ENCODE peak calls at places on chromosomes 13 and 19, in nine cellular contexts. One of them, this sample, is unnamed.
A peak's percentile ranks its signal among the peaks of the same experiment; 100 is the strongest.

GRCh38 chr19:53101518-53101917 is 1.7 kb downstream of the ZNF160 start:
- DNase-seq in psoas muscle: no peak
- DNase-seq in fibroblast of lung: no peak
- DNase-seq in kidney: no peak
- DNase-seq in H9: no peak
- DNase-seq in GM23338: peak; percentile 21
- DNase-seq in HCT116: no peak
- DNase-seq in cardiac muscle cell: no peak
- DNase-seq in tibial nerve: no peak
- DNase-seq in this sample: no peak

GRCh38 chr19:10719466-10719961 is 1.6 kb downstream of the DNM2 start:
- DNase-seq in psoas muscle: no peak
- DNase-seq in fibroblast of lung: no peak
- DNase-seq in kidney: no peak
- DNase-seq in H9: no peak
- DNase-seq in GM23338: no peak
- DNase-seq in HCT116: no peak
- DNase-seq in cardiac muscle cell: no peak
- DNase-seq in tibial nerve: no peak
- DNase-seq in this sample: no peak

GRCh38 chr13:29162638-29163037 is 342.5 kb downstream of the MTUS2 start:
- DNase-seq in psoas muscle: no peak
- DNase-seq in fibroblast of lung: peak; percentile 7
- DNase-seq in kidney: no peak
- DNase-seq in H9: no peak
- DNase-seq in GM23338: no peak
- DNase-seq in HCT116: no peak
- DNase-seq in cardiac muscle cell: no peak
- DNase-seq in tibial nerve: no peak
- DNase-seq in this sample: no peak

GRCh38 chr19:35408284-35409171 is 37.7 kb downstream of the GPR42 start:
- DNase-seq in psoas muscle: no peak
- DNase-seq in fibroblast of lung: no peak
- DNase-seq in kidney: no peak
- DNase-seq in H9: no peak
- DNase-seq in GM23338: no peak
- DNase-seq in HCT116: no peak
- DNase-seq in cardiac muscle cell: no peak
- DNase-seq in tibial nerve: no peak
- DNase-seq in this sample: no peak

GRCh38 chr13:112066624-112067004 is 335 bp upstream of the SOX1 start:
- DNase-seq in psoas muscle: peak; percentile 74
- DNase-seq in fibroblast of lung: peak; percentile 38
- DNase-seq in kidney: peak; percentile 83
- DNase-seq in H9: peak; percentile 91
- DNase-seq in GM23338: peak; percentile 92
- DNase-seq in HCT116: no peak
- DNase-seq in cardiac muscle cell: peak; percentile 80
- DNase-seq in tibial nerve: no peak
- DNase-seq in this sample: no peak

GRCh38 chr13:114313061-114313860 is 1.0 kb upstream of the CHAMP1 start:
- DNase-seq in psoas muscle: no peak
- DNase-seq in fibroblast of lung: no peak
- DNase-seq in kidney: no peak
- DNase-seq in H9: no peak
- DNase-seq in GM23338: no peak
- DNase-seq in HCT116: no peak
- DNase-seq in cardiac muscle cell: no peak
- DNase-seq in tibial nerve: no peak
- DNase-seq in this sample: no peak

GRCh38 chr13:57631607-57632275 is at the start of gene PCDH17:
- DNase-seq in psoas muscle: peak; percentile 53
- DNase-seq in fibroblast of lung: peak; percentile 70
- DNase-seq in kidney: no peak
- DNase-seq in H9: peak; percentile 68
- DNase-seq in GM23338: peak; percentile 85
- DNase-seq in HCT116: no peak
- DNase-seq in cardiac muscle cell: peak; percentile 69
- DNase-seq in tibial nerve: no peak
- DNase-seq in this sample: no peak

GRCh38 chr13:71290963-71291937 is 575.8 kb downstream of the DACH1 start:
- DNase-seq in psoas muscle: no peak
- DNase-seq in fibroblast of lung: peak; percentile 11
- DNase-seq in kidney: no peak
- DNase-seq in H9: no peak
- DNase-seq in GM23338: no peak
- DNase-seq in HCT116: no peak
- DNase-seq in cardiac muscle cell: no peak
- DNase-seq in tibial nerve: no peak
- DNase-seq in this sample: no peak

GRCh38 chr13:97354808-97355207 is 79.2 kb upstream of the RAP2A start:
- DNase-seq in psoas muscle: no peak
- DNase-seq in fibroblast of lung: no peak
- DNase-seq in kidney: no peak
- DNase-seq in H9: no peak
- DNase-seq in GM23338: no peak
- DNase-seq in HCT116: no peak
- DNase-seq in cardiac muscle cell: no peak
- DNase-seq in tibial nerve: no peak
- DNase-seq in this sample: no peak

GRCh38 chr13:37418490-37418889 is 180.1 kb downstream of the POSTN start:
- DNase-seq in psoas muscle: no peak
- DNase-seq in fibroblast of lung: peak; percentile 46
- DNase-seq in kidney: no peak
- DNase-seq in H9: no peak
- DNase-seq in GM23338: no peak
- DNase-seq in HCT116: no peak
- DNase-seq in cardiac muscle cell: no peak
- DNase-seq in tibial nerve: no peak
- DNase-seq in this sample: peak; percentile 33

GRCh38 chr13:113493315-113493951 is 2.9 kb upstream of the DCUN1D2 start:
- DNase-seq in psoas muscle: no peak
- DNase-seq in fibroblast of lung: peak; percentile 98
- DNase-seq in kidney: no peak
- DNase-seq in H9: no peak
- DNase-seq in GM23338: no peak
- DNase-seq in HCT116: peak; percentile 85
- DNase-seq in cardiac muscle cell: no peak
- DNase-seq in tibial nerve: no peak
- DNase-seq in this sample: peak; percentile 89

GRCh38 chr13:73938375-73939070 is 195.7 kb downstream of the KLF12 start:
- DNase-seq in psoas muscle: no peak
- DNase-seq in fibroblast of lung: peak; percentile 84
- DNase-seq in kidney: no peak
- DNase-seq in H9: no peak
- DNase-seq in GM23338: no peak
- DNase-seq in HCT116: peak; percentile 18
- DNase-seq in cardiac muscle cell: no peak
- DNase-seq in tibial nerve: no peak
- DNase-seq in this sample: peak; percentile 65

GRCh38 chr13:105642511-105642958 is 892.9 kb downstream of the EFNB2 start:
- DNase-seq in psoas muscle: no peak
- DNase-seq in fibroblast of lung: no peak
- DNase-seq in kidney: no peak
- DNase-seq in H9: no peak
- DNase-seq in GM23338: no peak
- DNase-seq in HCT116: no peak
- DNase-seq in cardiac muscle cell: no peak
- DNase-seq in tibial nerve: no peak
- DNase-seq in this sample: no peak

GRCh38 chr19:43789029-43789428 is 8.3 kb upstream of the KCNN4 start:
- DNase-seq in psoas muscle: no peak
- DNase-seq in fibroblast of lung: peak; percentile 58
- DNase-seq in kidney: no peak
- DNase-seq in H9: no peak
- DNase-seq in GM23338: peak; percentile 80
- DNase-seq in HCT116: no peak
- DNase-seq in cardiac muscle cell: peak; percentile 73
- DNase-seq in tibial nerve: no peak
- DNase-seq in this sample: no peak

GRCh38 chr19:17348700-17349099 is 11.3 kb downstream of the GTPBP3 start:
- DNase-seq in psoas muscle: peak; percentile 85
- DNase-seq in fibroblast of lung: peak; percentile 45
- DNase-seq in kidney: peak; percentile 93
- DNase-seq in H9: peak; percentile 86
- DNase-seq in GM23338: peak; percentile 77
- DNase-seq in HCT116: no peak
- DNase-seq in cardiac muscle cell: no peak
- DNase-seq in tibial nerve: no peak
- DNase-seq in this sample: no peak

GRCh38 chr19:54035215-54036178 is 28.2 kb downstream of the VSTM1 start:
- DNase-seq in psoas muscle: no peak
- DNase-seq in fibroblast of lung: peak; percentile 77
- DNase-seq in kidney: no peak
- DNase-seq in H9: peak; percentile 77
- DNase-seq in GM23338: peak; percentile 68
- DNase-seq in HCT116: no peak
- DNase-seq in cardiac muscle cell: no peak
- DNase-seq in tibial nerve: no peak
- DNase-seq in this sample: peak; percentile 50

GRCh38 chr13:46097015-46097414 is 7.8 kb downstream of the CPB2 start:
- DNase-seq in psoas muscle: no peak
- DNase-seq in fibroblast of lung: no peak
- DNase-seq in kidney: no peak
- DNase-seq in H9: no peak
- DNase-seq in GM23338: no peak
- DNase-seq in HCT116: no peak
- DNase-seq in cardiac muscle cell: no peak
- DNase-seq in tibial nerve: no peak
- DNase-seq in this sample: no peak

GRCh38 chr19:21321134-21321533 is 8.1 kb downstream of the ZNF708 start:
- DNase-seq in psoas muscle: no peak
- DNase-seq in fibroblast of lung: no peak
- DNase-seq in kidney: no peak
- DNase-seq in H9: no peak
- DNase-seq in GM23338: no peak
- DNase-seq in HCT116: no peak
- DNase-seq in cardiac muscle cell: no peak
- DNase-seq in tibial nerve: no peak
- DNase-seq in this sample: no peak

DNA sequence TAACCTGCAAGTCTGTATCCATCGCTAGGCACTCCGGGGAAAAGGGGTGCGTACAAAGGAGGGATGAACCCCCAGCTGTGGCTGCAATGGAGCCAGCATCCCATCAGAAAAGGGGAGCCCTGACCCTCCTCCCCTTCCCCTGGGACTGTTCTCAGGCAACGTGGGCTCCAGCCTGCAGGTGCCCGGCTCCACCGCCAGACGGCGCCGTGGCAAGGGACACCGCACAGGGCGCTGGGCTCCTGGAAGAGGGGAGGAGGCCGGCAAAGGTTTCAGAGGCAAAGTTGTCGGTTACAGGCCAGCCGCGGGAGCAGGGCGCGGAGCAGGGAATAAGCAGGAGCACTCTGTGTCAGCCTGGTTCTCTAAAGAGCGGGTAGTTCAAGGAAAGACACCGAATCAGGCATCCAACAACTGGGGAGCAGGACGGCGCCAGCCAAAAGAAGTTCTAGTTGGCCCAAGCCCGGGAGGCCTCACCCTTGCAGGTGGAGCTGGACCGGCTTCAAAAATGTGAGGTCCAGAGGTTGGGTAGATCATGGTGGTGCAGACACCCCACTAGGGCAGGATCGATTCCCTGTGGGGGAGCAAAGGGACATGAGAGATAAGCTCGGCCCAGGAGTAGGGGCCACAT is 53.0 kb upstream of the ATP12A start:
- DNase-seq in psoas muscle: no peak
- DNase-seq in fibroblast of lung: no peak
- DNase-seq in kidney: no peak
- DNase-seq in H9: peak; percentile 87
- DNase-seq in GM23338: peak; percentile 90
- DNase-seq in HCT116: peak; percentile 4
- DNase-seq in cardiac muscle cell: peak; percentile 79
- DNase-seq in tibial nerve: no peak
- DNase-seq in this sample: no peak
- TF ChIP-seq CTCF in psoas muscle: no peak
- TF ChIP-seq CTCF in fibroblast of lung: peak; percentile 32
- TF ChIP-seq CTCF in kidney: peak; percentile 73
- TF ChIP-seq CTCF in H9: peak; percentile 99
- TF ChIP-seq CTCF in GM23338: peak; percentile 96
- TF ChIP-seq CTCF in HCT116: peak; percentile 43
- TF ChIP-seq CTCF in cardiac muscle cell: peak; percentile 64
- TF ChIP-seq CTCF in tibial nerve: peak; percentile 23
- TF ChIP-seq CTCF in this sample: peak; percentile 54

DNA sequence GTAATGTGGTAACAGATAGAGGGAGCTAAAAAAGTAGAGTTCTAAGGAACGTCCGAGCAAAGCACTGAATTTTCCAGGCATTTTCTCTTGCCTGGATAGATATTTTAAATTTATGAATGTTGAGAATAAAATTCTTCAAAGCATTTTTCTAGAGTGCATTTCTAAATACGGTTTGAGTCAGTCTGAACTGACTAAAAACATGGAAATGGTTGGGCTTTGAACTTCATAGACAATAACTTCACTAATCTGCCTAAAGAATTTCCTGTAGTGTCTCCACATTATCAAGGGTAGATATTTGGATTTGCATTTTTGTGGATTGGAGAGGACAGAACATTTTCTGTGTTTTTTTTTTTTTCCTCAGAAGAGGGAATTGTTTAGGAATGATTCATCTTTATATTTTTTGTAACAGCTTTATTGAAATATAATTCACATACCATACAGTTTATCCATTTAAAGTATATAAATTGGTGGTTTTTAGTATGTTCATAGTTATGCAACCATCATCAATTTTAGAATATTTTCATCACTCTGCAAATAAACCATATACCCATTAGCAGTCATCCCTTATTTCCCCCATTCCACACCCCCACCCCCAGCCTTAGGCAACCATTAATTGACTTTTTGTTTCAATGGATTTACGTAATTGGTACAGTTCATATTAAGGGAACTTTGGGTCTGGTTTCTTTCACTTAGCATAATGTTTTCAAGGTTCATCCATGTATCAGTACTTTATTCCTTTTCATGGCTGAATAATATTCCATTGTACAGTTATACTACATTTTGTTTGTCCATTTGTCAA is 20.7 kb downstream of the GARRE1 start:
- DNase-seq in psoas muscle: no peak
- DNase-seq in fibroblast of lung: peak; percentile 87
- DNase-seq in kidney: no peak
- DNase-seq in H9: no peak
- DNase-seq in GM23338: no peak
- DNase-seq in HCT116: no peak
- DNase-seq in cardiac muscle cell: no peak
- DNase-seq in tibial nerve: no peak
- DNase-seq in this sample: peak; percentile 72
- H3K27ac ChIP-seq in psoas muscle: peak overlapping the region; percentile 20
- H3K27ac ChIP-seq in fibroblast of lung: peak overlapping the region; percentile 70
- H3K27ac ChIP-seq in kidney: peak overlapping the region; percentile 78
- H3K27ac ChIP-seq in H9: no peak overlapping the region
- H3K27ac ChIP-seq in GM23338: peak overlapping the region; percentile 0
- H3K27ac ChIP-seq in HCT116: peak overlapping the region; percentile 18
- H3K27ac ChIP-seq in cardiac muscle cell: no peak overlapping the region
- H3K27ac ChIP-seq in tibial nerve: peak overlapping the region; percentile 1
- H3K27ac ChIP-seq in this sample: peak overlapping the region; percentile 94

GRCh38 chr19:12872941-12873890 is 8.0 kb downstream of the DNASE2 start:
- DNase-seq in psoas muscle: peak; percentile 72
- DNase-seq in fibroblast of lung: peak; percentile 35
- DNase-seq in kidney: no peak
- DNase-seq in H9: peak; percentile 84
- DNase-seq in GM23338: peak; percentile 97
- DNase-seq in HCT116: no peak
- DNase-seq in cardiac muscle cell: no peak
- DNase-seq in tibial nerve: no peak
- DNase-seq in this sample: no peak
- TF ChIP-seq CTCF in psoas muscle: no peak
- TF ChIP-seq CTCF in fibroblast of lung: no peak
- TF ChIP-seq CTCF in kidney: no peak
- TF ChIP-seq CTCF in H9: no peak
- TF ChIP-seq CTCF in GM23338: peak; percentile 70
- TF ChIP-seq CTCF in HCT116: no peak
- TF ChIP-seq CTCF in cardiac muscle cell: peak; percentile 5
- TF ChIP-seq CTCF in tibial nerve: no peak
- TF ChIP-seq CTCF in this sample: no peak

GRCh38 chr19:39518458-39518857 is 3.5 kb downstream of the SELENOV start:
- DNase-seq in psoas muscle: no peak
- DNase-seq in fibroblast of lung: no peak
- DNase-seq in kidney: no peak
- DNase-seq in H9: peak; percentile 71
- DNase-seq in GM23338: peak; percentile 44
- DNase-seq in HCT116: no peak
- DNase-seq in cardiac muscle cell: no peak
- DNase-seq in tibial nerve: no peak
- DNase-seq in this sample: no peak
- H3K27ac ChIP-seq in psoas muscle: no peak overlapping the region
- H3K27ac ChIP-seq in fibroblast of lung: no peak overlapping the region
- H3K27ac ChIP-seq in kidney: no peak overlapping the region
- H3K27ac ChIP-seq in H9: no peak overlapping the region
- H3K27ac ChIP-seq in GM23338: peak overlapping the region; percentile 90
- H3K27ac ChIP-seq in HCT116: no peak overlapping the region
- H3K27ac ChIP-seq in cardiac muscle cell: no peak overlapping the region
- H3K27ac ChIP-seq in tibial nerve: no peak overlapping the region
- H3K27ac ChIP-seq in this sample: no peak overlapping the region

This sample was measured in AG04450.